ENCODE peak calls at places on chromosome X, in ten cellular contexts. W, N, D, S, R, F, A, U, T and K are unnamed samples.

GRCh38 chrX:96683997-96684338 is 674 bp upstream of the DIAPH2 start:
- DNase-seq in W (peak; percentile 55), N (no peak), D (no peak), S (no peak), R (no peak), F (no peak), A (no peak), U (no peak), T (no peak), K (no peak)

GRCh38 chrX:6708676-6709075 is 173.8 kb upstream of the VCX3A start:
- DNase-seq in W (no peak), N (no peak), D (no peak), S (no peak), R (no peak), F (no peak), A (no peak), U (no peak), T (no peak), K (no peak)

GRCh38 chrX:102067966-102068723 is 57.3 kb upstream of the TCEAL2 start:
- DNase-seq in W (no peak), N (peak; percentile 13), D (peak; percentile 5), S (no peak), R (no peak), F (no peak), A (no peak), U (no peak), T (peak; percentile 48), K (peak; percentile 28)

GRCh38 chrX:18210470-18210869 is 10.2 kb downstream of the BEND2 start:
- DNase-seq in W (no peak), N (no peak), D (no peak), S (no peak), R (no peak), F (no peak), A (no peak), U (no peak), T (peak; percentile 40), K (peak; percentile 46)

GRCh38 chrX:14032383-14032782 is 2.7 kb upstream of the GEMIN8 start:
- DNase-seq in W (peak; percentile 59), N (peak; percentile 64), D (peak; percentile 59), S (no peak), R (no peak), F (no peak), A (peak; percentile 67), U (peak; percentile 56), T (peak; percentile 66), K (peak; percentile 84)

GRCh38 chrX:119095936-119096335 is 23.1 kb downstream of the CT47C1 start:
- DNase-seq in W (no peak), N (no peak), D (no peak), S (no peak), R (no peak), F (no peak), A (no peak), U (no peak), T (peak; percentile 51), K (no peak)

GRCh38 chrX:130769835-130770234 is 133.2 kb downstream of the ENOX2 start:
- DNase-seq in W (no peak), N (no peak), D (no peak), S (no peak), R (no peak), F (no peak), A (no peak), U (no peak), T (no peak), K (no peak)

GRCh38 chrX:150569155-150569477 is 695 bp downstream of the MTM1 start:
- DNase-seq in W (peak; percentile 67), N (peak; percentile 22), D (no peak), S (no peak), R (no peak), F (no peak), A (peak; percentile 59), U (no peak), T (peak; percentile 19), K (peak; percentile 46)

GRCh38 chrX:130726661-130727060 is 176.3 kb downstream of the ENOX2 start:
- DNase-seq in W (no peak), N (no peak), D (no peak), S (no peak), R (peak; percentile 77), F (no peak), A (no peak), U (no peak), T (peak; percentile 39), K (peak; percentile 66)

GRCh38 chrX:55758033-55758432 is 40.5 kb downstream of the RRAGB start:
- DNase-seq in W (no peak), N (no peak), D (no peak), S (no peak), R (no peak), F (no peak), A (no peak), U (no peak), T (peak; percentile 62), K (no peak)

GRCh38 chrX:2692221-2693122 is 1.4 kb downstream of the CD99 start:
- DNase-seq in W (no peak), N (no peak), D (peak; percentile 34), S (no peak), R (peak; percentile 72), F (no peak), A (peak; percentile 47), U (no peak), T (peak; percentile 31), K (peak; percentile 79)

GRCh38 chrX:129522184-129523059 is 868 bp downstream of the SMARCA1 start:
- DNase-seq in W (no peak), N (no peak), D (no peak), S (no peak), R (peak; percentile 70), F (no peak), A (peak; percentile 22), U (no peak), T (peak; percentile 63), K (peak; percentile 52)

GRCh38 chrX:13897571-13897970 is 80.7 kb upstream of the GPM6B start:
- DNase-seq in W (no peak), N (no peak), D (no peak), S (no peak), R (no peak), F (no peak), A (no peak), U (no peak), T (no peak), K (no peak)

GRCh38 chrX:54633641-54634040 is 103.6 kb downstream of the GNL3L start:
- DNase-seq in W (no peak), N (no peak), D (no peak), S (no peak), R (peak; percentile 69), F (no peak), A (no peak), U (peak; percentile 40), T (no peak), K (peak; percentile 82)

GRCh38 chrX:77087529-77088169 is 359.5 kb upstream of the FGF16 start:
- DNase-seq in W (no peak), N (no peak), D (no peak), S (no peak), R (no peak), F (no peak), A (no peak), U (no peak), T (peak; percentile 54), K (peak; percentile 83)

GRCh38 chrX:21658152-21658737 is at the start of gene KLHL34:
- DNase-seq in W (no peak), N (no peak), D (peak; percentile 23), S (no peak), R (no peak), F (no peak), A (peak; percentile 32), U (no peak), T (no peak), K (no peak)

GRCh38 chrX:86946569-86946968 is 571.0 kb upstream of the KLHL4 start:
- DNase-seq in W (no peak), N (no peak), D (peak; percentile 20), S (no peak), R (no peak), F (no peak), A (no peak), U (peak; percentile 39), T (peak; percentile 43), K (peak; percentile 1)

GRCh38 chrX:131778269-131779218 is 234.7 kb downstream of the OR13H1 start:
- DNase-seq in W (peak; percentile 75), N (peak; percentile 69), D (peak; percentile 39), S (no peak), R (no peak), F (no peak), A (peak; percentile 72), U (no peak), T (peak; percentile 25), K (peak; percentile 91)

GRCh38 chrX:121307441-121307840 is 260.0 kb downstream of the GLUD2 start:
- DNase-seq in W (no peak), N (no peak), D (peak; percentile 9), S (no peak), R (no peak), F (no peak), A (no peak), U (no peak), T (no peak), K (peak; percentile 6)

GRCh38 chrX:71814123-71814912 is 51.2 kb downstream of the CXorf49B start:
- DNase-seq in W (no peak), N (no peak), D (no peak), S (no peak), R (no peak), F (no peak), A (no peak), U (no peak), T (no peak), K (no peak)

GRCh38 chrX:124860736-124861135 is 458.9 kb upstream of the TEX13C start:
- DNase-seq in W (no peak), N (no peak), D (no peak), S (no peak), R (no peak), F (no peak), A (no peak), U (no peak), T (no peak), K (no peak)

GRCh38 chrX:49934148-49934547 is 11.8 kb downstream of the CLCN5 start:
- DNase-seq in W (no peak), N (no peak), D (no peak), S (no peak), R (no peak), F (no peak), A (no peak), U (no peak), T (peak; percentile 37), K (no peak)

GRCh38 chrX:13552892-13553291 is 16.5 kb upstream of the EGFL6 start:
- DNase-seq in W (no peak), N (no peak), D (no peak), S (no peak), R (no peak), F (no peak), A (no peak), U (no peak), T (no peak), K (no peak)

GRCh38 chrX:66130469-66130868 is 33.6 kb upstream of the HEPH start:
- DNase-seq in W (no peak), N (no peak), D (no peak), S (no peak), R (no peak), F (no peak), A (no peak), U (no peak), T (no peak), K (no peak)

GRCh38 chrX:149021164-149021563 is 483.9 kb downstream of the IDS start:
- DNase-seq in W (no peak), N (no peak), D (no peak), S (no peak), R (no peak), F (no peak), A (no peak), U (no peak), T (no peak), K (no peak)